ENCODE peak calls at places on chromosome 13, in nine cellular contexts. S, Q, D, U, R, E, K, J and C are unnamed samples. For H3K36me3 and H3K4me1, the result is how much of the 10 kb centered on the place peaks cover.

GRCh38 chr13:103157034-103157433 is 90.8 kb upstream of the SLC10A2 start:
- DNase-seq in S (no peak), Q (no peak), D (no peak), U (no peak), R (no peak), E (no peak), K (no peak), J (no peak), C (no peak)

GRCh38 chr13:37109080-37109678 is 3.7 kb upstream of the CSNK1A1L start:
- DNase-seq in S (no peak), Q (peak), D (no peak), U (no peak), R (peak), E (no peak), K (no peak), J (no peak), C (no peak)

GRCh38 chr13:52010890-52011689 is at the start of gene ATP7B:
- DNase-seq in S (peak), Q (peak), D (peak), U (no peak), R (no peak), E (no peak), K (no peak), J (no peak), C (no peak)

GRCh38 chr13:100363351-100363750 is 225.2 kb downstream of the GGACT start:
- DNase-seq in S (no peak), Q (peak), D (no peak), U (no peak), R (no peak), E (no peak), K (no peak), J (no peak), C (no peak)

GRCh38 chr13:85665286-85665685 is 133.9 kb downstream of the SLITRK6 start:
- DNase-seq in S (no peak), Q (no peak), D (no peak), U (no peak), R (no peak), E (no peak), K (no peak), J (no peak), C (no peak)

GRCh38 chr13:79918620-79919019 is 422.3 kb downstream of the SPRY2 start:
- DNase-seq in S (no peak), Q (peak), D (no peak), U (no peak), R (no peak), E (no peak), K (no peak), J (no peak), C (no peak)

GRCh38 chr13:100434010-100434763 is 154.4 kb downstream of the GGACT start:
- DNase-seq in S (no peak), Q (peak), D (no peak), U (no peak), R (no peak), E (no peak), K (no peak), J (no peak), C (no peak)

GRCh38 chr13:21324793-21325192 is 134.3 kb downstream of the ZDHHC20 start:
- DNase-seq in S (no peak), Q (no peak), D (no peak), U (no peak), R (no peak), E (no peak), K (no peak), J (no peak), C (no peak)

GRCh38 chr13:26457212-26457611 is 100.3 kb upstream of the WASF3 start:
- DNase-seq in S (no peak), Q (no peak), D (no peak), U (no peak), R (no peak), E (no peak), K (no peak), J (no peak), C (peak)

GRCh38 chr13:104105418-104106355 is 1039.5 kb upstream of the SLC10A2 start:
- DNase-seq in S (no peak), Q (peak), D (no peak), U (no peak), R (no peak), E (no peak), K (peak), J (no peak), C (no peak)

GRCh38 chr13:69857188-69857821 is 250.3 kb upstream of the ATXN8OS start:
- DNase-seq in S (no peak), Q (peak), D (no peak), U (no peak), R (no peak), E (no peak), K (no peak), J (no peak), C (no peak)

GRCh38 chr13:46571189-46571901 is 18.4 kb downstream of the LRCH1 start:
- DNase-seq in S (no peak), Q (no peak), D (no peak), U (no peak), R (no peak), E (no peak), K (no peak), J (no peak), C (no peak)

GRCh38 chr13:44263920-44264610 is 109.6 kb upstream of the SERP2 start:
- DNase-seq in S (no peak), Q (no peak), D (peak), U (peak), R (no peak), E (no peak), K (no peak), J (no peak), C (no peak)

GRCh38 chr13:89900104-89900760 is 1447.3 kb upstream of the MIR17HG start:
- DNase-seq in S (no peak), Q (peak), D (no peak), U (no peak), R (no peak), E (no peak), K (no peak), J (no peak), C (no peak)

GRCh38 chr13:94268661-94269060 is 210.8 kb downstream of the DCT start:
- DNase-seq in S (no peak), Q (no peak), D (no peak), U (no peak), R (no peak), E (no peak), K (no peak), J (no peak), C (no peak)

GRCh38 chr13:47213057-47213456 is 316.2 kb upstream of the HTR2A start:
- DNase-seq in S (no peak), Q (no peak), D (no peak), U (no peak), R (no peak), E (no peak), K (no peak), J (no peak), C (no peak)

GRCh38 chr13:62320129-62320724 is 904.6 kb upstream of the PCDH20 start:
- DNase-seq in S (no peak), Q (peak), D (no peak), U (no peak), R (no peak), E (no peak), K (no peak), J (no peak), C (no peak)

GRCh38 chr13:108961542-108962125 is 332.2 kb downstream of the MYO16 start:
- DNase-seq in S (peak), Q (peak), D (no peak), U (no peak), R (no peak), E (no peak), K (no peak), J (no peak), C (no peak)

GRCh38 chr13:25973576-25973975 is 78.2 kb downstream of the SHISA2 start:
- DNase-seq in S (no peak), Q (no peak), D (no peak), U (no peak), R (no peak), E (no peak), K (no peak), J (no peak), C (no peak)

GRCh38 chr13:32267836-32268439 is 47.2 kb downstream of the ZAR1L start:
- DNase-seq in S (peak), Q (peak), D (no peak), U (no peak), R (no peak), E (peak), K (peak), J (peak), C (no peak)

GRCh38 chr13:91142572-91142971 is 204.9 kb upstream of the MIR17HG start:
- DNase-seq in S (no peak), Q (no peak), D (no peak), U (no peak), R (no peak), E (no peak), K (no peak), J (no peak), C (no peak)

GRCh38 chr13:103931885-103932284 is 865.7 kb upstream of the SLC10A2 start:
- DNase-seq in S (no peak), Q (no peak), D (no peak), U (no peak), R (no peak), E (no peak), K (no peak), J (no peak), C (no peak)

GRCh38 chr13:33349314-33349995 is 63.9 kb upstream of the STARD13 start:
- DNase-seq in S (no peak), Q (no peak), D (peak), U (peak), R (peak), E (no peak), K (no peak), J (no peak), C (peak)

GRCh38 chr13:33000365-33000764 is 15.9 kb upstream of the KL start:
- DNase-seq in S (no peak), Q (no peak), D (no peak), U (no peak), R (no peak), E (no peak), K (no peak), J (no peak), C (no peak)

GRCh38 chr13:59587030-59587429 is 576.7 kb downstream of the DIAPH3 start:
- DNase-seq in S (no peak), Q (no peak), D (no peak), U (no peak), R (no peak), E (no peak), K (no peak), J (no peak), C (no peak)

GRCh38 chr13:95497307-95497943 is 55.1 kb upstream of the CLDN10 start:
- DNase-seq in S (no peak), Q (peak), D (no peak), U (no peak), R (no peak), E (no peak), K (peak), J (no peak), C (no peak)

GRCh38 chr13:37446503-37446902 is 152.1 kb downstream of the POSTN start:
- DNase-seq in S (no peak), Q (no peak), D (no peak), U (no peak), R (no peak), E (no peak), K (no peak), J (no peak), C (no peak)

GRCh38 chr13:77124423-77124822 is 97.5 kb upstream of the FBXL3 start:
- DNase-seq in S (no peak), Q (no peak), D (no peak), U (no peak), R (no peak), E (no peak), K (no peak), J (no peak), C (no peak)

GRCh38 chr13:39516140-39516539 is 86.9 kb downstream of the LHFPL6 start:
- DNase-seq in S (no peak), Q (no peak), D (no peak), U (no peak), R (no peak), E (no peak), K (no peak), J (no peak), C (no peak)

GRCh38 chr13:73065665-73066350 is 7.0 kb downstream of the KLF5 start:
- DNase-seq in S (no peak), Q (no peak), D (no peak), U (no peak), R (no peak), E (no peak), K (no peak), J (no peak), C (no peak)

GRCh38 chr13:59391696-59392095 is 772.0 kb downstream of the DIAPH3 start:
- DNase-seq in S (peak), Q (peak), D (no peak), U (no peak), R (peak), E (peak), K (peak), J (no peak), C (no peak)

GRCh38 chr13:24212674-24213073 is 52.2 kb downstream of the SPATA13 start:
- DNase-seq in S (no peak), Q (no peak), D (no peak), U (no peak), R (no peak), E (no peak), K (peak), J (no peak), C (no peak)

GRCh38 chr13:29583073-29583785 is 12.3 kb downstream of the SLC7A1 start:
- DNase-seq in S (no peak), Q (no peak), D (no peak), U (no peak), R (no peak), E (no peak), K (no peak), J (no peak), C (no peak)
- H3K27ac ChIP-seq in S (no peak), Q (no peak), D (no peak), U (no peak), R (no peak), E (no peak), K (no peak), J (no peak), C (no peak)

GRCh38 chr13:19664481-19665230 is 31.2 kb downstream of the MPHOSPH8 start:
- DNase-seq in S (no peak), Q (no peak), D (no peak), U (no peak), R (no peak), E (no peak), K (no peak), J (no peak), C (no peak)
- H3K36me3 ChIP-seq in S (half or more), Q (under half), D (under half), U (under half), R (half or more), E (half or more), K (under half), J (half or more), C (half or more)

GRCh38 chr13:28476919-28477708 is 17.8 kb downstream of the FLT1 start:
- DNase-seq in S (no peak), Q (no peak), D (no peak), U (no peak), R (no peak), E (no peak), K (no peak), J (no peak), C (no peak)

GRCh38 chr13:28478127-28478526 is 16.8 kb downstream of the FLT1 start:
- DNase-seq in S (no peak), Q (no peak), D (no peak), U (no peak), R (no peak), E (no peak), K (no peak), J (no peak), C (no peak)

GRCh38 chr13:28479005-28479404 is 15.9 kb downstream of the FLT1 start:
- DNase-seq in S (no peak), Q (peak), D (no peak), U (no peak), R (no peak), E (no peak), K (no peak), J (no peak), C (no peak)

GRCh38 chr13:28475916-28476725 is 18.8 kb downstream of the FLT1 start:
- DNase-seq in S (no peak), Q (peak), D (no peak), U (no peak), R (no peak), E (no peak), K (no peak), J (no peak), C (no peak)

GRCh38 chr13:28477709-28477973 is 17.3 kb downstream of the FLT1 start:
- DNase-seq in S (no peak), Q (no peak), D (no peak), U (no peak), R (no peak), E (no peak), K (no peak), J (no peak), C (no peak)
- H3K4me1 ChIP-seq in S (under half), Q (half or more), D (under half), U (under half), R (under half), E (under half), K (under half), J (under half), C (under half)

GRCh38 chr13:110424596-110425443 is 117.7 kb downstream of the COL4A2 start:
- DNase-seq in S (no peak), Q (no peak), D (no peak), U (no peak), R (no peak), E (no peak), K (no peak), J (no peak), C (no peak)
- H3K27ac ChIP-seq in S (no peak), Q (peak), D (no peak), U (no peak), R (no peak), E (no peak), K (no peak), J (no peak), C (no peak)

GRCh38 chr13:99342723-99343315 is 35.6 kb upstream of the GPR183 start:
- DNase-seq in S (no peak), Q (no peak), D (no peak), U (no peak), R (no peak), E (no peak), K (no peak), J (no peak), C (no peak)
- H3K36me3 ChIP-seq in S (under half), Q (under half), D (under half), U (under half), R (half or more), E (under half), K (under half), J (half or more), C (under half)

GRCh38 chr13:49302817-49303216 is 55.1 kb downstream of the CDADC1 start:
- DNase-seq in S (no peak), Q (no peak), D (no peak), U (no peak), R (no peak), E (peak), K (no peak), J (no peak), C (no peak)
- H3K4me1 ChIP-seq in S (under half), Q (under half), D (under half), U (under half), R (under half), E (half or more), K (under half), J (under half), C (under half)

GRCh38 chr13:113842336-113843062 is 21.4 kb downstream of the GAS6 start:
- DNase-seq in S (no peak), Q (no peak), D (peak), U (no peak), R (no peak), E (no peak), K (no peak), J (peak), C (no peak)

GRCh38 chr13:113841355-113841653 is 22.6 kb downstream of the GAS6 start:
- DNase-seq in S (no peak), Q (no peak), D (no peak), U (no peak), R (no peak), E (no peak), K (no peak), J (no peak), C (no peak)

GRCh38 chr13:113845055-113845454 is 18.8 kb downstream of the GAS6 start:
- DNase-seq in S (no peak), Q (no peak), D (peak), U (no peak), R (no peak), E (no peak), K (no peak), J (peak), C (no peak)

GRCh38 chr13:113843864-113844556 is 19.9 kb downstream of the GAS6 start:
- DNase-seq in S (no peak), Q (no peak), D (peak), U (no peak), R (no peak), E (no peak), K (no peak), J (peak), C (no peak)

GRCh38 chr13:113843063-113843654 is 20.7 kb downstream of the GAS6 start:
- DNase-seq in S (no peak), Q (no peak), D (peak), U (no peak), R (no peak), E (no peak), K (no peak), J (peak), C (no peak)
- H3K27ac ChIP-seq in S (no peak), Q (no peak), D (no peak), U (no peak), R (no peak), E (no peak), K (no peak), J (no peak), C (no peak)

GRCh38 chr13:48391257-48391656 is 21.7 kb downstream of the LPAR6 start:
- DNase-seq in S (no peak), Q (no peak), D (no peak), U (no peak), R (no peak), E (no peak), K (no peak), J (no peak), C (no peak)
- H3K36me3 ChIP-seq in S (under half), Q (under half), D (under half), U (under half), R (half or more), E (under half), K (under half), J (under half), C (under half)

DNA sequence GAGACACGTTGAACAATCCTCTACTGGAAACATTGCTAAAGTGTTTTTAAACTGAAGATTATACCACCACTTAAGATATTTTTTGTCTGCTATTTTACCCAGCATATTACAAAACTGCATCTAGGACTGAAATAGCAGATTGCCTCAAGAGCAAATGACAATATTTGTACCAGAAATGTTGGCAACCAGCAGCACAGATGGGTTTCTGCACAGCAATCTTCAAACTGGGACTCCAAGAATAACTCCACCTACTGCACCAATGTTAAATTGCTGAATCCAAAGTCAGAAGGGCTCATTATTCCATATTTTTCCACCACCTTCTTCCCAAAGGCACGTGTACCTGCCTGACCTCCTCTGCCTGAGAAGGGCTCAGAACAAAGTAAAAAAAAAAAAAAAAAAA is 79.6 kb downstream of the FOXO1 start:
- DNase-seq in S (no peak), Q (peak), D (no peak), U (no peak), R (no peak), E (no peak), K (no peak), J (no peak), C (no peak)
- H3K4me1 ChIP-seq in S (half or more), Q (half or more), D (under half), U (under half), R (half or more), E (half or more), K (half or more), J (half or more), C (half or more)

GRCh38 chr13:50451609-50452008 is 391.9 kb downstream of the DLEU7 start:
- DNase-seq in S (no peak), Q (no peak), D (no peak), U (no peak), R (no peak), E (no peak), K (no peak), J (peak), C (no peak)
- H3K27ac ChIP-seq in S (no peak), Q (no peak), D (no peak), U (no peak), R (no peak), E (no peak), K (no peak), J (no peak), C (no peak)